ENCODE peak calls at places on chromosomes 12 and 14, in nine cellular contexts. One of them, this sample, is unnamed.

GRCh38 chr12:72610854-72611358 is 338.7 kb downstream of the TRHDE start:
- DNase-seq in OCI-LY7: no peak
- DNase-seq in psoas muscle: no peak
- DNase-seq in right lobe of liver: no peak
- DNase-seq in left ventricle myocardium inferior: no peak
- DNase-seq in ascending aorta: no peak
- DNase-seq in PC-3: no peak
- DNase-seq in astrocyte of the spinal cord: no peak
- DNase-seq in cardiac fibroblast: no peak
- DNase-seq in this sample: no peak

GRCh38 chr14:61519106-61519505 is 176.2 kb upstream of the HIF1A start:
- DNase-seq in astrocyte of the spinal cord: no peak
- DNase-seq in right lobe of liver: no peak
- DNase-seq in cardiac fibroblast: no peak
- DNase-seq in left ventricle myocardium inferior: no peak
- DNase-seq in ascending aorta: no peak
- DNase-seq in OCI-LY7: no peak
- DNase-seq in psoas muscle: no peak
- DNase-seq in PC-3: no peak
- DNase-seq in this sample: no peak

GRCh38 chr14:25050494-25051170 is 685 bp upstream of the STXBP6 start:
- DNase-seq in cardiac fibroblast: peak; percentile 86
- DNase-seq in right lobe of liver: no peak
- DNase-seq in psoas muscle: no peak
- DNase-seq in PC-3: peak; percentile 38
- DNase-seq in OCI-LY7: no peak
- DNase-seq in left ventricle myocardium inferior: no peak
- DNase-seq in astrocyte of the spinal cord: peak; percentile 59
- DNase-seq in ascending aorta: no peak
- DNase-seq in this sample: peak; percentile 23

GRCh38 chr12:115806000-115806399 is 471.5 kb downstream of the MED13L start:
- DNase-seq in astrocyte of the spinal cord: no peak
- DNase-seq in right lobe of liver: no peak
- DNase-seq in cardiac fibroblast: no peak
- DNase-seq in psoas muscle: no peak
- DNase-seq in left ventricle myocardium inferior: no peak
- DNase-seq in ascending aorta: no peak
- DNase-seq in PC-3: no peak
- DNase-seq in OCI-LY7: no peak
- DNase-seq in this sample: no peak

GRCh38 chr12:690466-690865 is 27.2 kb upstream of the NINJ2 start:
- DNase-seq in ascending aorta: no peak
- DNase-seq in PC-3: no peak
- DNase-seq in OCI-LY7: no peak
- DNase-seq in astrocyte of the spinal cord: no peak
- DNase-seq in psoas muscle: no peak
- DNase-seq in cardiac fibroblast: peak; percentile 42
- DNase-seq in right lobe of liver: no peak
- DNase-seq in left ventricle myocardium inferior: no peak
- DNase-seq in this sample: no peak

GRCh38 chr14:101185946-101186345 is 282.4 kb upstream of the RTL1 start:
- DNase-seq in cardiac fibroblast: no peak
- DNase-seq in right lobe of liver: no peak
- DNase-seq in astrocyte of the spinal cord: no peak
- DNase-seq in OCI-LY7: no peak
- DNase-seq in psoas muscle: no peak
- DNase-seq in left ventricle myocardium inferior: no peak
- DNase-seq in ascending aorta: no peak
- DNase-seq in PC-3: no peak
- DNase-seq in this sample: no peak

GRCh38 chr14:47149326-47149725 is 497.7 kb upstream of the RPL10L start:
- DNase-seq in PC-3: no peak
- DNase-seq in right lobe of liver: no peak
- DNase-seq in psoas muscle: no peak
- DNase-seq in cardiac fibroblast: no peak
- DNase-seq in ascending aorta: no peak
- DNase-seq in left ventricle myocardium inferior: no peak
- DNase-seq in OCI-LY7: no peak
- DNase-seq in astrocyte of the spinal cord: peak; percentile 18
- DNase-seq in this sample: no peak

GRCh38 chr12:46553266-46553665 is 180.7 kb upstream of the SLC38A2 start:
- DNase-seq in OCI-LY7: no peak
- DNase-seq in psoas muscle: no peak
- DNase-seq in right lobe of liver: no peak
- DNase-seq in left ventricle myocardium inferior: no peak
- DNase-seq in ascending aorta: no peak
- DNase-seq in astrocyte of the spinal cord: peak; percentile 64
- DNase-seq in PC-3: peak; percentile 86
- DNase-seq in cardiac fibroblast: peak; percentile 91
- DNase-seq in this sample: no peak

GRCh38 chr12:112848972-112849371 is 57.4 kb downstream of the RPH3A start:
- DNase-seq in PC-3: no peak
- DNase-seq in right lobe of liver: no peak
- DNase-seq in astrocyte of the spinal cord: no peak
- DNase-seq in cardiac fibroblast: no peak
- DNase-seq in ascending aorta: no peak
- DNase-seq in psoas muscle: no peak
- DNase-seq in OCI-LY7: no peak
- DNase-seq in left ventricle myocardium inferior: no peak
- DNase-seq in this sample: no peak

GRCh38 chr12:116876151-116876869 is 4.9 kb downstream of the HRK start:
- DNase-seq in psoas muscle: no peak
- DNase-seq in OCI-LY7: no peak
- DNase-seq in cardiac fibroblast: no peak
- DNase-seq in left ventricle myocardium inferior: no peak
- DNase-seq in astrocyte of the spinal cord: no peak
- DNase-seq in right lobe of liver: no peak
- DNase-seq in ascending aorta: no peak
- DNase-seq in PC-3: no peak
- DNase-seq in this sample: peak; percentile 46

GRCh38 chr14:34379809-34380147 is 82.3 kb downstream of the SPTSSA start:
- DNase-seq in psoas muscle: no peak
- DNase-seq in ascending aorta: no peak
- DNase-seq in OCI-LY7: no peak
- DNase-seq in right lobe of liver: no peak
- DNase-seq in cardiac fibroblast: no peak
- DNase-seq in left ventricle myocardium inferior: no peak
- DNase-seq in PC-3: no peak
- DNase-seq in astrocyte of the spinal cord: no peak
- DNase-seq in this sample: no peak

GRCh38 chr12:48442191-48442828 is 30.0 kb upstream of the ANP32D start:
- DNase-seq in OCI-LY7: peak; percentile 10
- DNase-seq in astrocyte of the spinal cord: no peak
- DNase-seq in right lobe of liver: no peak
- DNase-seq in psoas muscle: no peak
- DNase-seq in PC-3: no peak
- DNase-seq in cardiac fibroblast: no peak
- DNase-seq in ascending aorta: no peak
- DNase-seq in left ventricle myocardium inferior: no peak
- DNase-seq in this sample: no peak
- TF ChIP-seq CTCF in OCI-LY7: peak; percentile 48
- TF ChIP-seq CTCF in astrocyte of the spinal cord: no peak
- TF ChIP-seq CTCF in right lobe of liver: no peak
- TF ChIP-seq CTCF in psoas muscle: no peak
- TF ChIP-seq CTCF in PC-3: peak; percentile 25
- TF ChIP-seq CTCF in cardiac fibroblast: no peak
- TF ChIP-seq CTCF in ascending aorta: no peak
- TF ChIP-seq CTCF in left ventricle myocardium inferior: no peak
- TF ChIP-seq CTCF in this sample: no peak

DNA sequence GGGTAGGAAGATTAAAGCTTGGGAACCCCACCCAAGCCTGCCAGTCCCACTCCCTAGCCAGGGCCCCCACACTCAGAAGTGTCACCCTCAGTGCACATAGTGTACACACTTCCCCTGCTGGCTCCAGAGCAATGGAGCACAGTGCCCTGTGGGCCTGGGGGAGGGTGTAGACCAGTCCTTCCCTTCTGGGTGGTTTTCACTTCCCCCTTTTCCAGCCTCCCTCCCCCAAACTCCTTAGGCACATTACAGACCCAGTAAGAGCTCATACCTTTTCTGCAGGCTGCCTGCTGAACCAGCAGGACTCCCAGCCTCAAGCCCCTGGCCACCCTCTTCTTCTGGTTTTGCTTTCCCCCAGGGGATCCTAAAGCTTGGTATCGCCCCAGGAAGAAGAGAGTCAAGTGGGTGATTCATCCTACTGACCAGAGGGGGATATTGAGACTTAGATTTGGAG is at the start of gene ZNF385A:
- DNase-seq in astrocyte of the spinal cord: no peak
- DNase-seq in PC-3: no peak
- DNase-seq in right lobe of liver: no peak
- DNase-seq in cardiac fibroblast: peak; percentile 17
- DNase-seq in left ventricle myocardium inferior: peak; percentile 33
- DNase-seq in OCI-LY7: peak; percentile 67
- DNase-seq in ascending aorta: no peak
- DNase-seq in psoas muscle: peak; percentile 63
- DNase-seq in this sample: no peak
- TF ChIP-seq CTCF in astrocyte of the spinal cord: no peak
- TF ChIP-seq CTCF in PC-3: no peak
- TF ChIP-seq CTCF in right lobe of liver: no peak
- TF ChIP-seq CTCF in cardiac fibroblast: no peak
- TF ChIP-seq CTCF in left ventricle myocardium inferior: no peak
- TF ChIP-seq CTCF in OCI-LY7: no peak
- TF ChIP-seq CTCF in ascending aorta: no peak
- TF ChIP-seq CTCF in psoas muscle: no peak
- TF ChIP-seq CTCF in this sample: no peak

GRCh38 chr12:55715169-55715764 is 579 bp upstream of the BLOC1S1 start:
- DNase-seq in astrocyte of the spinal cord: no peak
- DNase-seq in OCI-LY7: no peak
- DNase-seq in psoas muscle: no peak
- DNase-seq in left ventricle myocardium inferior: no peak
- DNase-seq in PC-3: no peak
- DNase-seq in right lobe of liver: no peak
- DNase-seq in ascending aorta: no peak
- DNase-seq in cardiac fibroblast: no peak
- DNase-seq in this sample: no peak

GRCh38 chr12:55718020-55718419 is 2.2 kb upstream of the RDH5 start:
- DNase-seq in OCI-LY7: no peak
- DNase-seq in right lobe of liver: no peak
- DNase-seq in PC-3: no peak
- DNase-seq in psoas muscle: peak; percentile 48
- DNase-seq in left ventricle myocardium inferior: no peak
- DNase-seq in ascending aorta: no peak
- DNase-seq in astrocyte of the spinal cord: no peak
- DNase-seq in cardiac fibroblast: peak; percentile 15
- DNase-seq in this sample: peak; percentile 46

GRCh38 chr12:55716582-55717396 is 943 bp downstream of the BLOC1S1 start:
- DNase-seq in cardiac fibroblast: peak; percentile 40
- DNase-seq in psoas muscle: peak; percentile 58
- DNase-seq in OCI-LY7: no peak
- DNase-seq in PC-3: peak; percentile 22
- DNase-seq in ascending aorta: no peak
- DNase-seq in right lobe of liver: no peak
- DNase-seq in astrocyte of the spinal cord: no peak
- DNase-seq in left ventricle myocardium inferior: no peak
- DNase-seq in this sample: no peak

GRCh38 chr12:55717397-55718007 is 1.7 kb downstream of the BLOC1S1 start:
- DNase-seq in astrocyte of the spinal cord: peak; percentile 74
- DNase-seq in PC-3: peak; percentile 82
- DNase-seq in left ventricle myocardium inferior: no peak
- DNase-seq in psoas muscle: peak; percentile 68
- DNase-seq in OCI-LY7: no peak
- DNase-seq in cardiac fibroblast: peak; percentile 75
- DNase-seq in right lobe of liver: no peak
- DNase-seq in ascending aorta: no peak
- DNase-seq in this sample: no peak

DNA sequence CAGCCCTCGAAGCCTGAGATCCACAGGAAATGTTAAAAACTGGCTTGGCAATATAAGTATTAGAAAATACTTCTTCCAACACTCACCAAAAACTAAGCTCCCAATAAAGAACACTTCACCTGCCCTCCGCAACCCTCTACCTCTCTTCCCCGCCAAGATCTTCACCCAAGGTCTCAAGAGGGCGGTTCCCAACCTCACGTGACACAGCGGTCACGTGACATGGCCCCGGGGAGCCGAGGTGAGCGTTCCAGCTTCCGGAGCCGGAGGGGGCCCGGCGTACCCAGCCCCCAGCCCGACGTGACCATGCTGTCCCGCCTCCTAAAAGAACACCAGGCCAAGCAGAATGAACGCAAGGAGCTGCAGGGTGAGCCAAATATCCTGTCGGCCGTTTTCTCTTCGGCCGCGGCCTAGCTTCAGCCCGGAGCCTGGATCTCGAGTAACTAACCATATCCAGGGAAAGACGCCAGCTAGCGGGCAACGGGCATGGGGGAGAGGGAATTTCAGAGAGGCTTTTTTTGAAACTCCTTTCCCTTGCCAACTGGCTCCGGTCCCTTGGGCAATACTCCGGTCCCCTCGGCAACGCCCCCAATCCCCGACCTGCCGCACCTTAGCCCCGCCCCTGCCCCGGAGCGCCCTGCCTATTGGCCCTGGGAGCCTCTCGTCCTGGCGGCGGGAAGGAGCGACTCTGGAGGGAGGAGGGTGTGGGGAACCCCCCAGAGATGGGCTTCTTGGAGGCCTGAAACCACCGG is at the start of gene BLOC1S1:
- DNase-seq in ascending aorta: peak; percentile 73
- DNase-seq in psoas muscle: peak; percentile 97
- DNase-seq in PC-3: peak; percentile 95
- DNase-seq in astrocyte of the spinal cord: peak; percentile 96
- DNase-seq in cardiac fibroblast: peak; percentile 91
- DNase-seq in OCI-LY7: peak; percentile 97
- DNase-seq in left ventricle myocardium inferior: peak; percentile 91
- DNase-seq in right lobe of liver: peak; percentile 95
- DNase-seq in this sample: peak; percentile 94
- TF ChIP-seq CTCF in ascending aorta: no peak
- TF ChIP-seq CTCF in psoas muscle: peak; percentile 6
- TF ChIP-seq CTCF in PC-3: no peak
- TF ChIP-seq CTCF in astrocyte of the spinal cord: no peak
- TF ChIP-seq CTCF in cardiac fibroblast: no peak
- TF ChIP-seq CTCF in OCI-LY7: no peak
- TF ChIP-seq CTCF in left ventricle myocardium inferior: no peak
- TF ChIP-seq CTCF in right lobe of liver: peak; percentile 8
- TF ChIP-seq CTCF in this sample: no peak

GRCh38 chr14:31022386-31022785 is 3.1 kb upstream of the AP4S1 start:
- DNase-seq in psoas muscle: no peak
- DNase-seq in ascending aorta: no peak
- DNase-seq in left ventricle myocardium inferior: no peak
- DNase-seq in right lobe of liver: no peak
- DNase-seq in PC-3: no peak
- DNase-seq in cardiac fibroblast: no peak
- DNase-seq in OCI-LY7: no peak
- DNase-seq in astrocyte of the spinal cord: no peak
- DNase-seq in this sample: no peak

GRCh38 chr14:31024577-31025334 is 693 bp upstream of the AP4S1 start:
- DNase-seq in OCI-LY7: peak; percentile 14
- DNase-seq in PC-3: peak; percentile 51
- DNase-seq in cardiac fibroblast: peak; percentile 38
- DNase-seq in astrocyte of the spinal cord: peak; percentile 34
- DNase-seq in left ventricle myocardium inferior: no peak
- DNase-seq in right lobe of liver: no peak
- DNase-seq in ascending aorta: no peak
- DNase-seq in psoas muscle: no peak
- DNase-seq in this sample: no peak

GRCh38 chr14:31024042-31024480 is 1.4 kb upstream of the AP4S1 start:
- DNase-seq in right lobe of liver: no peak
- DNase-seq in OCI-LY7: no peak
- DNase-seq in left ventricle myocardium inferior: no peak
- DNase-seq in psoas muscle: no peak
- DNase-seq in astrocyte of the spinal cord: no peak
- DNase-seq in PC-3: no peak
- DNase-seq in cardiac fibroblast: no peak
- DNase-seq in ascending aorta: no peak
- DNase-seq in this sample: no peak

GRCh38 chr14:31020834-31021575 is 4.4 kb upstream of the AP4S1 start:
- DNase-seq in cardiac fibroblast: no peak
- DNase-seq in astrocyte of the spinal cord: no peak
- DNase-seq in psoas muscle: no peak
- DNase-seq in left ventricle myocardium inferior: no peak
- DNase-seq in PC-3: no peak
- DNase-seq in OCI-LY7: no peak
- DNase-seq in ascending aorta: no peak
- DNase-seq in right lobe of liver: no peak
- DNase-seq in this sample: no peak

GRCh38 chr14:31021576-31021949 is 3.9 kb upstream of the AP4S1 start:
- DNase-seq in ascending aorta: no peak
- DNase-seq in astrocyte of the spinal cord: no peak
- DNase-seq in PC-3: no peak
- DNase-seq in left ventricle myocardium inferior: no peak
- DNase-seq in right lobe of liver: no peak
- DNase-seq in cardiac fibroblast: no peak
- DNase-seq in psoas muscle: no peak
- DNase-seq in OCI-LY7: no peak
- DNase-seq in this sample: no peak
- TF ChIP-seq CTCF in ascending aorta: no peak
- TF ChIP-seq CTCF in astrocyte of the spinal cord: no peak
- TF ChIP-seq CTCF in PC-3: no peak
- TF ChIP-seq CTCF in left ventricle myocardium inferior: no peak
- TF ChIP-seq CTCF in right lobe of liver: no peak
- TF ChIP-seq CTCF in cardiac fibroblast: no peak
- TF ChIP-seq CTCF in psoas muscle: no peak
- TF ChIP-seq CTCF in OCI-LY7: no peak
- TF ChIP-seq CTCF in this sample: no peak